ENCODE peak calls at places on chromosomes 11 and 22, in eight cellular contexts. Y, H, V, B, P, C, L and W are unnamed samples.

GRCh38 chr11:47143322-47143721 is 33.4 kb downstream of the ARFGAP2 start:
- DNase-seq in Y (no peak), H (no peak), V (peak; percentile 59), B (no peak), P (no peak), C (peak; percentile 94), L (peak; percentile 47), W (peak; percentile 65)

GRCh38 chr11:62340269-62340901 is 3.1 kb downstream of the ASRGL1 start:
- DNase-seq in Y (peak; percentile 38), H (peak; percentile 39), V (peak; percentile 29), B (peak; percentile 51), P (peak; percentile 34), C (peak; percentile 37), L (peak; percentile 12), W (peak; percentile 59)

GRCh38 chr22:39171623-39172264 is 19.3 kb upstream of the CBX7 start:
- DNase-seq in Y (no peak), H (peak; percentile 32), V (no peak), B (no peak), P (no peak), C (no peak), L (no peak), W (no peak)

GRCh38 chr11:61814242-61814957 is 2.4 kb downstream of the FADS1 start:
- DNase-seq in Y (no peak), H (no peak), V (peak; percentile 74), B (no peak), P (no peak), C (peak; percentile 38), L (no peak), W (peak; percentile 41)

GRCh38 chr11:115085461-115086220 is 407.3 kb downstream of the NXPE2 start:
- DNase-seq in Y (no peak), H (no peak), V (no peak), B (no peak), P (no peak), C (no peak), L (no peak), W (no peak)

GRCh38 chr11:77100166-77101042 is 2.2 kb upstream of the OMP start:
- DNase-seq in Y (no peak), H (no peak), V (no peak), B (no peak), P (no peak), C (no peak), L (no peak), W (no peak)

GRCh38 chr11:122853971-122854446 is 15.7 kb downstream of the CRTAM start:
- DNase-seq in Y (peak; percentile 58), H (peak; percentile 49), V (peak; percentile 85), B (peak; percentile 36), P (peak; percentile 40), C (peak; percentile 80), L (peak; percentile 42), W (peak; percentile 83)

GRCh38 chr22:48827904-48828555 is 999.6 kb downstream of the BRD1 start:
- DNase-seq in Y (peak; percentile 46), H (no peak), V (no peak), B (no peak), P (no peak), C (no peak), L (no peak), W (no peak)

GRCh38 chr11:130693543-130693942 is 222.7 kb downstream of the SNX19 start:
- DNase-seq in Y (no peak), H (no peak), V (no peak), B (no peak), P (no peak), C (no peak), L (no peak), W (no peak)

GRCh38 chr22:48953830-48954229 is 873.8 kb downstream of the BRD1 start:
- DNase-seq in Y (no peak), H (no peak), V (no peak), B (no peak), P (no peak), C (no peak), L (no peak), W (no peak)

GRCh38 chr11:62713343-62713742 is 5.9 kb downstream of the GNG3 start:
- DNase-seq in Y (no peak), H (no peak), V (no peak), B (no peak), P (no peak), C (no peak), L (no peak), W (peak; percentile 79)

GRCh38 chr11:71213696-71214552 is 38.5 kb downstream of the SHANK2 start:
- DNase-seq in Y (no peak), H (no peak), V (no peak), B (no peak), P (no peak), C (no peak), L (no peak), W (no peak)

GRCh38 chr22:45349916-45350315 is 40.2 kb downstream of the FAM118A start:
- DNase-seq in Y (no peak), H (no peak), V (no peak), B (no peak), P (no peak), C (no peak), L (no peak), W (no peak)

GRCh38 chr22:49979587-49980264 is 19.2 kb downstream of the PIM3 start:
- DNase-seq in Y (peak; percentile 25), H (no peak), V (peak; percentile 30), B (peak; percentile 54), P (no peak), C (peak; percentile 54), L (no peak), W (peak; percentile 29)

GRCh38 chr22:20957118-20957690 is 9.9 kb upstream of the AIFM3 start:
- DNase-seq in Y (peak; percentile 46), H (no peak), V (no peak), B (no peak), P (no peak), C (peak; percentile 25), L (no peak), W (peak; percentile 61)

GRCh38 chr11:1206391-1207271 is 16.2 kb upstream of the MUC5B start:
- DNase-seq in Y (no peak), H (no peak), V (no peak), B (no peak), P (no peak), C (no peak), L (no peak), W (no peak)

GRCh38 chr22:30521368-30522156 is 16.1 kb upstream of the SEC14L4 start:
- DNase-seq in Y (no peak), H (no peak), V (no peak), B (no peak), P (no peak), C (no peak), L (no peak), W (no peak)

GRCh38 chr22:23182289-23183106 is 2.2 kb downstream of the BCR start:
- DNase-seq in Y (peak; percentile 57), H (no peak), V (peak; percentile 27), B (peak; percentile 72), P (peak; percentile 49), C (no peak), L (no peak), W (peak; percentile 56)